ENCODE peak calls at places on chromosomes 1 and 21, in nine cellular contexts. T is CD8-positive, alpha-beta T cell; D is adrenal gland; Z is neural progenitor cell; P is uterus; V is spleen; J is cardiac muscle cell; S is AG04450; E is ascending aorta. F is an unnamed sample.

GRCh38 chr1:114154146-114154962 is 685 bp upstream of the SYT6 start:
- DNase-seq in E (no peak), V (no peak), Z (peak), D (no peak), S (no peak), J (peak), P (no peak), T (no peak), F (no peak)

GRCh38 chr21:25960423-25960822 is 210.1 kb downstream of the APP start:
- DNase-seq in J (peak), S (no peak), D (no peak), Z (peak), T (no peak), V (no peak), P (no peak), E (no peak), F (no peak)

GRCh38 chr1:39182804-39183203 is 21.7 kb upstream of the MACF1 start:
- DNase-seq in E (no peak), P (no peak), V (no peak), T (no peak), D (no peak), J (no peak), Z (no peak), S (no peak), F (no peak)

GRCh38 chr1:202954057-202954745 is 3.9 kb downstream of the ADIPOR1 start:
- DNase-seq in J (no peak), Z (no peak), P (no peak), D (no peak), T (no peak), S (no peak), E (no peak), V (no peak), F (no peak)

GRCh38 chr1:160481979-160482596 is 41.0 kb downstream of the SLAMF6 start:
- DNase-seq in J (no peak), P (no peak), E (no peak), V (no peak), Z (no peak), S (no peak), D (no peak), T (no peak), F (no peak)

GRCh38 chr1:192579319-192579738 is 3.8 kb downstream of the RGS1 start:
- DNase-seq in Z (peak), P (no peak), T (no peak), D (no peak), E (no peak), V (no peak), J (no peak), S (no peak), F (no peak)

GRCh38 chr1:198287916-198288315 is 131.1 kb downstream of the NEK7 start:
- DNase-seq in D (no peak), S (no peak), V (no peak), Z (no peak), J (no peak), P (no peak), T (no peak), E (no peak), F (no peak)

GRCh38 chr1:203153989-203154821 is 21.4 kb downstream of the MYBPH start:
- DNase-seq in Z (no peak), T (no peak), P (no peak), D (no peak), E (no peak), S (no peak), J (no peak), V (no peak), F (no peak)

GRCh38 chr1:69523032-69523431 is 44.7 kb upstream of the LRRC7 start:
- DNase-seq in T (no peak), D (no peak), S (peak), Z (no peak), E (no peak), P (no peak), J (no peak), V (no peak), F (no peak)

GRCh38 chr1:179047637-179048002 is 21.9 kb downstream of the FAM20B start:
- DNase-seq in T (no peak), V (no peak), Z (no peak), E (no peak), S (no peak), P (no peak), J (no peak), D (no peak), F (no peak)

GRCh38 chr1:83632906-83633305 is 366.0 kb downstream of the TTLL7 start:
- DNase-seq in T (no peak), E (no peak), D (no peak), P (no peak), V (no peak), Z (no peak), S (no peak), J (no peak), F (no peak)

GRCh38 chr1:64856564-64856963 is 109.8 kb downstream of the JAK1 start:
- DNase-seq in P (peak), J (no peak), T (no peak), S (no peak), Z (no peak), D (no peak), E (no peak), V (no peak), F (no peak)

GRCh38 chr1:93700532-93701469 is 19.2 kb upstream of the BCAR3 start:
- DNase-seq in V (no peak), T (no peak), S (no peak), Z (no peak), P (no peak), D (no peak), J (no peak), E (peak), F (no peak)

GRCh38 chr1:109025691-109026090 is 16.2 kb downstream of the WDR47 start:
- DNase-seq in V (no peak), P (no peak), J (no peak), S (no peak), E (no peak), Z (no peak), T (no peak), D (no peak), F (no peak)

GRCh38 chr21:9774347-9774746 is 747.0 kb upstream of the TPTE start:
- DNase-seq in D (no peak), S (no peak), E (no peak), V (no peak), P (no peak), J (no peak), Z (no peak), T (no peak), F (no peak)

GRCh38 chr1:183002797-183003594 is 20.2 kb upstream of the LAMC1 start:
- DNase-seq in J (no peak), S (no peak), T (no peak), D (no peak), Z (no peak), V (no peak), P (peak), E (no peak), F (no peak)

GRCh38 chr1:230113605-230114241 is 46.7 kb downstream of the GALNT2 start:
- DNase-seq in T (no peak), Z (no peak), J (no peak), P (no peak), V (no peak), D (peak), E (peak), S (peak), F (no peak)

GRCh38 chr1:173771536-173771935 is 52.9 kb upstream of the DARS2 start:
- DNase-seq in Z (no peak), S (no peak), J (no peak), E (no peak), D (no peak), P (no peak), V (no peak), T (no peak), F (no peak)

GRCh38 chr1:56709269-56709880 is 64.3 kb downstream of the PRKAA2 start:
- DNase-seq in D (peak), T (no peak), P (peak), E (no peak), V (no peak), S (peak), J (peak), Z (peak), F (peak)

GRCh38 chr1:220271706-220272046 is 577 bp downstream of the RAB3GAP2 start:
- DNase-seq in J (peak), Z (no peak), V (peak), P (no peak), D (peak), S (no peak), E (no peak), T (no peak), F (no peak)

GRCh38 chr1:92411511-92411910 is 75.2 kb downstream of the GFI1 start:
- DNase-seq in D (no peak), P (no peak), E (no peak), Z (no peak), V (no peak), T (no peak), J (no peak), S (peak), F (no peak)

DNA sequence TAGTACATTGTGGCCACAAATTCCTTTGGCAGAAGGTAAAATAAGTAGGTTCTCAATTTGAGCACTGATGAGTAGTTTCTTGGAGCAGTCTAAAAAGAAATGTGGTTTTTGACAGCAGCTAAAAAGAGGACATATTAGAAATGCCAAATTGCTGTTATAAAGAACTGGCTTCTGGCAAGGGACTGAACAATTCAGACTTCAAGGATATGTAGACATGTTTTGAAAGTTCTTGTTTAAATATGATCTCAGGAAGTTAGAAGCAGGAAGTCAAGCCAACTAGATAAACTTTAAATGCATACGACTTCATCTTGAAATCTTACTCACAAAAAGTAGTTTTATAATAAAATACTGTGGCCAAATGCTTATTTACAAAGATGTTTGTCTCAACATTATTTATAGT is 18.8 kb downstream of the C1orf52 start:
- DNase-seq in E (no peak), S (no peak), Z (no peak), V (no peak), J (no peak), P (no peak), D (no peak), T (no peak), F (no peak)
- H3K27ac ChIP-seq in E (peak), S (no peak), Z (peak), V (no peak), J (peak), P (peak), D (no peak), T (no peak), F (no peak)

GRCh38 chr21:45972353-45972715 is 9.2 kb upstream of the COL6A1 start:
- DNase-seq in V (peak), J (no peak), S (no peak), Z (no peak), D (no peak), T (no peak), P (peak), E (peak), F (no peak)
- H3K27ac ChIP-seq in V (peak), J (no peak), S (peak), Z (no peak), D (peak), T (no peak), P (peak), E (peak), F (no peak)

GRCh38 chr1:211676106-211676583 is 724 bp upstream of the NEK2 start:
- DNase-seq in Z (no peak), P (no peak), T (no peak), D (no peak), J (no peak), S (no peak), V (no peak), E (no peak), F (no peak)

GRCh38 chr1:211677659-211678058 is 2.2 kb upstream of the NEK2 start:
- DNase-seq in J (no peak), P (no peak), T (no peak), E (no peak), Z (no peak), S (no peak), D (no peak), V (no peak), F (no peak)

GRCh38 chr1:211680752-211681327 is 5.4 kb upstream of the NEK2 start:
- DNase-seq in T (peak), J (peak), Z (peak), P (peak), D (peak), S (peak), E (peak), V (peak), F (peak)

DNA sequence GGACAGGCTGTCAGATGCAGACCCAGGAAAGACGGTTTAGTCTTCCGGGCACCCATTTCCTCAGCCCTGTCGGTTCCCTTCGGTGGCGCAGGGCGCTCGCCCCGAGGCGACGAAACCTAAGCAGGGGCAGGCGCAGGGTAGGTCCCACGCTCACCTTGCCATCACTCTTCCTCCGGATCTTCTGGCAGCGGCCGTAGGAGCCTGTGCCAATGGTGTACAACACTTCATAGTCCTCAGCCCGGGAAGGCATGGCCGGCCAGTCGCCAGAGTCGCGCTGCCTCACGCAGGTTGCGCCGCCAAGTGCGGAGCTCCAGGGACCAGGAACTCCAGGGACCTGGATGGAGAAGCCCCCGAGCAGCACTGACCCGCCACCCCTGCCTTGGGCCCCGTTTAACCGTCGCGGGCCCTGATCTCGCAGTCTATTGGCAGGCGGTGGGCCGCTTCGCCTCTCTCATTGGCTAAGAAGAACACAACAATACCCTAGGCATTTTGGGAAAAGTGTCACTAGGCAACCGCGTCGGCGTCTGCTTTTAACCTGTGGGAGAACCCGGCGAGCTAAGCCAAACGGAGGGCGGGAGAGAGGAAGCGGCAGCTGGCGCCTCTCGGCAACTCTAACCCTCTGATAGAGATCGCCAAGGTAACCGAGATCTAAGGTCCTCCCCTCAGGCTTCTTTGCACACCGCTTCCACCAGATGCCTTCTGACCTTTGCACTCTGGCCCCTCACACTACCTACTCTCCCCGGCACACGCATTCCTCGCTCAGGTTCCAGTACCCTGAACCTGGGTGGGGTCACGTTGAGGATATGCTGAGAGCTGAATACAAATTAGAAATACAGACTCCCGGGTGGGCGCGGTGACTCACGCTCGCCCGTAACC is at the start of gene NEK2:
- DNase-seq in T (peak), S (peak), J (peak), P (peak), V (peak), Z (peak), D (peak), E (peak), F (peak)
- H3K27ac ChIP-seq in T (peak), S (peak), J (no peak), P (no peak), V (no peak), Z (peak), D (no peak), E (no peak), F (no peak)

DNA sequence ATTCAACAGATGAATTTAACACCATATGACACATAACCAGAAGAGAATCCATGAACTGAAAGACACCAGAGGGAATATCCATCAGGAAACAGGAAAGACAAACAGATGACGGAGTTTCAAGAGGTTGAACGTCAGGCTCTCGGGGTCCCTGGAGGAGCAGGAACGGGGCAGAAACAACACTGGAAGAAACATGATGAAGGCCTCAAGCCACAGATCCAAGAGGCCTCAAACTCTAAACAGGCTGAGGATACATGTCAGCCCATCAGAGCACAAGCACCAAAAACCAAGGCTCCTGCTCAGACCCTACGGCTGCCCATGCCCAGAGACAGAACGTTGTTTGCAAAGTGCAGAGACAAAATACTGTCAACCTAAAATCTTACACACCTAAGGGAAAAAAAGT is 7.0 kb downstream of the INTS11 start:
- DNase-seq in P (no peak), V (no peak), S (no peak), J (no peak), T (no peak), E (no peak), D (no peak), Z (no peak), F (no peak)
- H3K27ac ChIP-seq in P (peak), V (no peak), S (no peak), J (no peak), T (no peak), E (peak), D (peak), Z (no peak), F (no peak)

GRCh38 chr1:32864375-32865019 is 6.2 kb downstream of the FNDC5 start:
- DNase-seq in E (peak), J (no peak), Z (no peak), D (no peak), S (no peak), V (no peak), T (peak), P (no peak), F (no peak)
- H3K27ac ChIP-seq in E (peak), J (no peak), Z (no peak), D (peak), S (no peak), V (no peak), T (no peak), P (no peak), F (no peak)

GRCh38 chr1:211518330-211519289 is 26.6 kb upstream of the RD3 start:
- DNase-seq in E (no peak), S (no peak), Z (no peak), D (no peak), V (no peak), J (no peak), T (no peak), P (no peak), F (no peak)

GRCh38 chr1:211511947-211512346 is 20.0 kb upstream of the RD3 start:
- DNase-seq in T (no peak), D (no peak), S (no peak), P (no peak), Z (no peak), E (peak), V (no peak), J (no peak), F (no peak)

GRCh38 chr1:211514030-211514754 is 22.2 kb upstream of the RD3 start:
- DNase-seq in P (peak), J (peak), S (peak), Z (peak), T (peak), V (peak), E (peak), D (peak), F (peak)

GRCh38 chr1:211517006-211517405 is 25.0 kb upstream of the RD3 start:
- DNase-seq in J (no peak), T (no peak), S (no peak), V (no peak), Z (peak), E (no peak), P (no peak), D (no peak), F (no peak)

GRCh38 chr1:211515090-211516023 is 23.4 kb upstream of the RD3 start:
- DNase-seq in S (no peak), Z (peak), P (peak), T (peak), V (peak), J (peak), D (peak), E (peak), F (peak)
- H3K27ac ChIP-seq in S (no peak), Z (no peak), P (peak), T (no peak), V (no peak), J (no peak), D (peak), E (peak), F (no peak)

DNA sequence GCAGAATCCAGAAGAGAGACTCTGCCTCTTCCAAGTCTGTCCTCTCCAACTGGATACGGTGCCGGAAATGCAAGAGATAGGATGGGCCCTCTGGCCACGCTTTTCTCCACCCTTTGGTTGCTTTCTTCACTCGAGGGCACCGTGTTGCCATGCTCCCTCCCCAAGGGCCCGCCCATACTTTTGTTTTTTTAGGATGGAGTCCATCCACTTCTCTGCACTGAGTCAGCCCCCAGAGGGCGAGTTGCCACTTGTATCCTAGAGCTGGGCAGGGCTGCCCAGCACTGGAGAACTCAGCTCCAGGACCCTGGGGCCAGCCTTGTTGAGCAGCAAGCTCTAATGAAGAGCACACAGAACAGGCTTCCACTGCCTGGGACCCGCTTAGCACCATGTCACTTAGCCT is 25.5 kb downstream of the IFNGR2 start:
- DNase-seq in S (no peak), P (no peak), D (no peak), T (no peak), J (no peak), E (no peak), V (no peak), Z (no peak), F (no peak)
- H3K27ac ChIP-seq in S (no peak), P (peak), D (peak), T (no peak), J (no peak), E (peak), V (no peak), Z (no peak), F (no peak)

GRCh38 chr1:163173121-163173520 is 29.6 kb downstream of the RGS5 start:
- DNase-seq in Z (no peak), D (no peak), S (no peak), T (no peak), E (no peak), P (no peak), V (no peak), J (no peak), F (no peak)

GRCh38 chr1:163170975-163171676 is 31.6 kb downstream of the RGS5 start:
- DNase-seq in V (no peak), P (no peak), E (no peak), T (no peak), D (no peak), J (no peak), Z (no peak), S (no peak), F (no peak)

GRCh38 chr1:163172596-163172995 is 30.1 kb downstream of the RGS5 start:
- DNase-seq in J (no peak), T (no peak), S (no peak), Z (no peak), E (no peak), P (no peak), V (no peak), D (no peak), F (no peak)

GRCh38 chr1:163170331-163170730 is 32.4 kb downstream of the RGS5 start:
- DNase-seq in P (no peak), S (no peak), E (no peak), J (no peak), V (no peak), D (no peak), T (no peak), Z (no peak), F (no peak)

GRCh38 chr1:163171826-163172225 is 30.9 kb downstream of the RGS5 start:
- DNase-seq in J (no peak), T (no peak), S (no peak), P (no peak), E (no peak), D (no peak), Z (no peak), V (no peak), F (no peak)
- H3K27ac ChIP-seq in J (no peak), T (no peak), S (no peak), P (peak), E (peak), D (no peak), Z (no peak), V (no peak), F (no peak)

GRCh38 chr1:227174136-227174535 is 144.2 kb downstream of the CDC42BPA start:
- DNase-seq in P (no peak), S (no peak), Z (no peak), D (no peak), T (no peak), J (no peak), E (no peak), V (no peak), F (no peak)
- H3K27ac ChIP-seq in P (no peak), S (no peak), Z (no peak), D (no peak), T (no peak), J (no peak), E (no peak), V (no peak), F (no peak)

F was measured in substantia nigra.